ENCODE peak calls at places on chromosomes 1 and 21, in six cellular contexts. One of them, this sample, is unnamed.

GRCh38 chr1:113701429-113701828 is 57.9 kb downstream of the PHTF1 start:
- DNase-seq in trophoblast cell: no peak
- DNase-seq in IMR-90: no peak
- DNase-seq in H9: peak
- DNase-seq in H1: peak
- DNase-seq in neuronal stem cell: no peak
- DNase-seq in this sample: no peak

GRCh38 chr21:37145635-37146111 is 72.6 kb downstream of the TTC3 start:
- DNase-seq in IMR-90: peak
- DNase-seq in H9: no peak
- DNase-seq in H1: no peak
- DNase-seq in trophoblast cell: no peak
- DNase-seq in neuronal stem cell: no peak
- DNase-seq in this sample: no peak

GRCh38 chr1:65065535-65066378 is 82.2 kb upstream of the AK4 start:
- DNase-seq in H9: peak
- DNase-seq in IMR-90: no peak
- DNase-seq in trophoblast cell: peak
- DNase-seq in H1: no peak
- DNase-seq in neuronal stem cell: peak
- DNase-seq in this sample: no peak

GRCh38 chr1:31605908-31606427 is 11.5 kb upstream of the HCRTR1 start:
- DNase-seq in H9: no peak
- DNase-seq in neuronal stem cell: no peak
- DNase-seq in H1: no peak
- DNase-seq in IMR-90: peak
- DNase-seq in trophoblast cell: peak
- DNase-seq in this sample: no peak

GRCh38 chr1:31703431-31704260 is at the start of gene COL16A1:
- DNase-seq in H9: peak
- DNase-seq in H1: no peak
- DNase-seq in IMR-90: peak
- DNase-seq in trophoblast cell: no peak
- DNase-seq in neuronal stem cell: no peak
- DNase-seq in this sample: peak

GRCh38 chr21:42636535-42636914 is 16.9 kb upstream of the PDE9A start:
- DNase-seq in trophoblast cell: peak
- DNase-seq in IMR-90: peak
- DNase-seq in H9: no peak
- DNase-seq in neuronal stem cell: no peak
- DNase-seq in H1: no peak
- DNase-seq in this sample: peak

GRCh38 chr1:54887665-54888071 is 673 bp upstream of the DHCR24 start:
- DNase-seq in trophoblast cell: no peak
- DNase-seq in H9: peak
- DNase-seq in neuronal stem cell: peak
- DNase-seq in H1: no peak
- DNase-seq in IMR-90: no peak
- DNase-seq in this sample: peak

GRCh38 chr1:178768423-178768822 is 43.4 kb downstream of the RALGPS2 start:
- DNase-seq in neuronal stem cell: peak
- DNase-seq in IMR-90: no peak
- DNase-seq in H9: peak
- DNase-seq in trophoblast cell: peak
- DNase-seq in H1: no peak
- DNase-seq in this sample: peak

GRCh38 chr1:15246960-15247614 is at the start of gene FHAD1:
- DNase-seq in H9: peak
- DNase-seq in trophoblast cell: peak
- DNase-seq in IMR-90: peak
- DNase-seq in neuronal stem cell: peak
- DNase-seq in H1: peak
- DNase-seq in this sample: peak

GRCh38 chr1:4213599-4213998 is 313.5 kb upstream of the C1orf174 start:
- DNase-seq in IMR-90: no peak
- DNase-seq in trophoblast cell: no peak
- DNase-seq in neuronal stem cell: no peak
- DNase-seq in H1: no peak
- DNase-seq in H9: no peak
- DNase-seq in this sample: no peak

GRCh38 chr1:67590329-67590728 is 94.7 kb upstream of the GADD45A start:
- DNase-seq in neuronal stem cell: no peak
- DNase-seq in trophoblast cell: no peak
- DNase-seq in IMR-90: peak
- DNase-seq in H9: no peak
- DNase-seq in H1: no peak
- DNase-seq in this sample: peak

GRCh38 chr21:26105819-26106218 is 64.8 kb downstream of the APP start:
- DNase-seq in H1: no peak
- DNase-seq in neuronal stem cell: no peak
- DNase-seq in H9: no peak
- DNase-seq in trophoblast cell: no peak
- DNase-seq in IMR-90: no peak
- DNase-seq in this sample: no peak

GRCh38 chr1:7373936-7374760 is 396.9 kb upstream of the VAMP3 start:
- DNase-seq in trophoblast cell: no peak
- DNase-seq in H9: peak
- DNase-seq in H1: no peak
- DNase-seq in IMR-90: peak
- DNase-seq in neuronal stem cell: no peak
- DNase-seq in this sample: no peak

DNA sequence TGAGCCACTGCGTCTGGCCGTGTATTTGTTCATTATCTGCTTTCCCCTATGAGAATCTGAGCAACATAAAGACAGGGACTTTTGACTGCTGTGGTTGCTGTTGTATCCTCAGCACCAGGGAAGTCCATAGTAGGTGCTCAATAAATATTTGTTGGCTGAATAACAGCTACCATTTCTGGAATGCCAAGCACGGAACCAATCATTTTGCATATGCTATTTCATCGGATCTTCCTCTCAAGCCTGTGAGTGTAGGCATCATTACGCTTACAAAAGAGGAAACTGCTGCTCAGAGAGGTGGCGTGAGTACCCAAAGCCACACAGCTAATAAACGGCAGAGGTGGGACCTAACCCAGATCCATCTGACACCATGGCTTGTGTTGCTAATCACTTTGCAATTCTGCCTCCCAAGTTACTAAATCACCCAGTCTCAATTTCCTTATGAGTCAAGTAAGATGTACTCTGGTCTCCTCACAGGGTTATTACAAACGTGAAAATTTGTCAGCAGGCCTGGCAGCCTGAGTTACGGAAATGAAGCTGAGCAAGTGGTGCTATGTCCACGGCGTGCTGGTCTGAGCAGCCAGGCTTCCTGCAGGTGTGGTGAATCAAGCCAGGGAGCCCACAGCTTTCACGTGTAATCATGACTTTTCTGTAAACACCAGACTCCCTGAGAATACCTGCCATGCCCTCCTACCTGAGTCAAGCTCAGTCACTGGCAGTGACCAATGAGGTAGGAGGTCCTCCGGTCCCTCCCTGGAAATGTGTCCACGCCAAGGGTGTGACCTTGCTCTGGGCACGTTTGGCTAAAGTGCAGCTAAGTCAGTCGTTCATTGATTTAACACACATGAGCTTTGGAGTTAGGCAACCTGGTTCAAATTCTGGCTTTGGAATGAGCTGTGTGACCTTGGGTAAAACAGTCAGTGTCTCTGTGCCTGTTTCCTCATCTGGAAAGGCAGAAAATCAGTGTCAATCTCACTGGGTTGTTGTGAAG is 4.8 kb upstream of the RHCE start:
- DNase-seq in H9: no peak
- DNase-seq in IMR-90: peak
- DNase-seq in trophoblast cell: peak
- DNase-seq in neuronal stem cell: no peak
- DNase-seq in H1: no peak
- DNase-seq in this sample: no peak
- H3K14ac ChIP-seq in H9: no peak
- H3K14ac ChIP-seq in IMR-90: no peak
- H3K14ac ChIP-seq in trophoblast cell: no peak
- H3K14ac ChIP-seq in neuronal stem cell: no peak
- H3K14ac ChIP-seq in H1: no peak
- H3K14ac ChIP-seq in this sample: no peak

GRCh38 chr1:183634429-183635065 is 1.0 kb downstream of the ARPC5 start:
- DNase-seq in H9: no peak
- DNase-seq in trophoblast cell: peak
- DNase-seq in IMR-90: no peak
- DNase-seq in neuronal stem cell: no peak
- DNase-seq in H1: no peak
- DNase-seq in this sample: no peak

GRCh38 chr1:183633676-183634343 is 1.8 kb downstream of the ARPC5 start:
- DNase-seq in H1: no peak
- DNase-seq in H9: no peak
- DNase-seq in neuronal stem cell: no peak
- DNase-seq in IMR-90: peak
- DNase-seq in trophoblast cell: peak
- DNase-seq in this sample: peak

GRCh38 chr1:183635606-183636333 is at the start of gene ARPC5:
- DNase-seq in IMR-90: peak
- DNase-seq in H9: peak
- DNase-seq in neuronal stem cell: peak
- DNase-seq in H1: peak
- DNase-seq in trophoblast cell: peak
- DNase-seq in this sample: peak

GRCh38 chr1:183636334-183636682 is 725 bp upstream of the ARPC5 start:
- DNase-seq in H1: no peak
- DNase-seq in IMR-90: no peak
- DNase-seq in H9: no peak
- DNase-seq in neuronal stem cell: no peak
- DNase-seq in trophoblast cell: peak
- DNase-seq in this sample: no peak

GRCh38 chr1:183635112-183635605 is 424 bp downstream of the ARPC5 start:
- DNase-seq in trophoblast cell: peak
- DNase-seq in IMR-90: no peak
- DNase-seq in H1: no peak
- DNase-seq in neuronal stem cell: no peak
- DNase-seq in H9: no peak
- DNase-seq in this sample: no peak
- H4K8ac ChIP-seq in trophoblast cell: peak
- H4K8ac ChIP-seq in IMR-90: peak
- H4K8ac ChIP-seq in H1: peak
- H4K8ac ChIP-seq in neuronal stem cell: no peak
- H4K8ac ChIP-seq in H9: no peak
- H4K8ac ChIP-seq in this sample: peak

GRCh38 chr1:19687414-19687813 is 22.7 kb downstream of the HTR6 start:
- DNase-seq in neuronal stem cell: no peak
- DNase-seq in H9: no peak
- DNase-seq in IMR-90: no peak
- DNase-seq in H1: no peak
- DNase-seq in trophoblast cell: no peak
- DNase-seq in this sample: no peak
- H3K14ac ChIP-seq in neuronal stem cell: no peak
- H3K14ac ChIP-seq in H9: no peak
- H3K14ac ChIP-seq in IMR-90: no peak
- H3K14ac ChIP-seq in H1: no peak
- H3K14ac ChIP-seq in trophoblast cell: no peak
- H3K14ac ChIP-seq in this sample: no peak

GRCh38 chr1:51898090-51898734 is 19.7 kb upstream of the NRDC start:
- DNase-seq in H9: no peak
- DNase-seq in neuronal stem cell: no peak
- DNase-seq in H1: no peak
- DNase-seq in IMR-90: peak
- DNase-seq in trophoblast cell: peak
- DNase-seq in this sample: peak

GRCh38 chr1:51902456-51902855 is 23.9 kb upstream of the NRDC start:
- DNase-seq in IMR-90: no peak
- DNase-seq in neuronal stem cell: no peak
- DNase-seq in H1: no peak
- DNase-seq in trophoblast cell: peak
- DNase-seq in H9: no peak
- DNase-seq in this sample: no peak

GRCh38 chr1:51899022-51899421 is 20.5 kb upstream of the NRDC start:
- DNase-seq in trophoblast cell: no peak
- DNase-seq in H1: no peak
- DNase-seq in neuronal stem cell: no peak
- DNase-seq in H9: no peak
- DNase-seq in IMR-90: no peak
- DNase-seq in this sample: no peak

GRCh38 chr1:51901151-51901550 is 22.6 kb upstream of the NRDC start:
- DNase-seq in trophoblast cell: no peak
- DNase-seq in neuronal stem cell: no peak
- DNase-seq in H9: no peak
- DNase-seq in IMR-90: no peak
- DNase-seq in H1: no peak
- DNase-seq in this sample: no peak

GRCh38 chr1:51897699-51898031 is 19.1 kb upstream of the NRDC start:
- DNase-seq in neuronal stem cell: no peak
- DNase-seq in H9: no peak
- DNase-seq in H1: no peak
- DNase-seq in IMR-90: peak
- DNase-seq in trophoblast cell: peak
- DNase-seq in this sample: peak
- H4K8ac ChIP-seq in neuronal stem cell: no peak
- H4K8ac ChIP-seq in H9: no peak
- H4K8ac ChIP-seq in H1: no peak
- H4K8ac ChIP-seq in IMR-90: peak
- H4K8ac ChIP-seq in trophoblast cell: no peak
- H4K8ac ChIP-seq in this sample: no peak

DNA sequence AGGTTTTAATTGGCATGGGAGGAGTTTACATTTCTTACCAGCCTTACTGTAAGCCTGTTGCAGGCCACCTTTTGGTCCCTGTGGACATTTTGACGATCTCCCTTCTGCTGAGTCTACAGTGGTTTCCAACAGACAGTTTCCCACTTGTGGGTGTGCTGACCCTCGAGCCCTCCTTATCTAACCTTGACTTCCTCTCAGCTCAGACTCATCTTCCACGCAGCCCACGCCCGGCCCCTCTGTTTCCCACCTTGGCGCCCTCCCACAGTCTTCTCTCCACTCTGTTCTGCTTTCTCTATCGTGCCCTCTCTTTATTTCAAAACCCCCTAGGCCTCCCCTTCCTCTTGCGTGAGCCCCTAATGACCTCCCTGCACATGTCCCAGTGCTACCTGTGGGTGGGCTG is 6.1 kb upstream of the ARL8A start:
- DNase-seq in neuronal stem cell: no peak
- DNase-seq in H9: no peak
- DNase-seq in H1: no peak
- DNase-seq in IMR-90: no peak
- DNase-seq in trophoblast cell: no peak
- DNase-seq in this sample: no peak
- H3K14ac ChIP-seq in neuronal stem cell: no peak
- H3K14ac ChIP-seq in H9: no peak
- H3K14ac ChIP-seq in H1: no peak
- H3K14ac ChIP-seq in IMR-90: no peak
- H3K14ac ChIP-seq in trophoblast cell: no peak
- H3K14ac ChIP-seq in this sample: no peak

GRCh38 chr1:50505427-50505826 is 82.2 kb upstream of the DMRTA2 start:
- DNase-seq in H1: no peak
- DNase-seq in IMR-90: no peak
- DNase-seq in H9: no peak
- DNase-seq in trophoblast cell: no peak
- DNase-seq in neuronal stem cell: no peak
- DNase-seq in this sample: no peak
- H4K8ac ChIP-seq in H1: no peak
- H4K8ac ChIP-seq in IMR-90: no peak
- H4K8ac ChIP-seq in H9: no peak
- H4K8ac ChIP-seq in trophoblast cell: no peak
- H4K8ac ChIP-seq in neuronal stem cell: no peak
- H4K8ac ChIP-seq in this sample: no peak

GRCh38 chr1:203210988-203211387 is 18.5 kb downstream of the CHIT1 start:
- DNase-seq in H9: no peak
- DNase-seq in trophoblast cell: no peak
- DNase-seq in IMR-90: no peak
- DNase-seq in neuronal stem cell: no peak
- DNase-seq in H1: no peak
- DNase-seq in this sample: no peak
- H3K14ac ChIP-seq in H9: no peak
- H3K14ac ChIP-seq in trophoblast cell: no peak
- H3K14ac ChIP-seq in IMR-90: no peak
- H3K14ac ChIP-seq in neuronal stem cell: no peak
- H3K14ac ChIP-seq in H1: no peak
- H3K14ac ChIP-seq in this sample: no peak

This sample was measured in mesenchymal stem cell.